ENCODE peak calls at places on chromosomes 13 and 19, in four cellular contexts. H, R, O and M are unnamed samples.

GRCh38 chr13:95641291-95641811 is 3.2 kb downstream of the DZIP1 start:
- DNase-seq in H (no peak), R (no peak), O (no peak), M (no peak)

GRCh38 chr19:19471682-19472081 is 43.7 kb downstream of the TSSK6 start:
- DNase-seq in H (no peak), R (no peak), O (no peak), M (no peak)

GRCh38 chr13:43054803-43055802 is 31.7 kb downstream of the DNAJC15 start:
- DNase-seq in H (no peak), R (no peak), O (no peak), M (peak; percentile 75)

GRCh38 chr13:92734545-92734944 is 492.1 kb upstream of the GPC6 start:
- DNase-seq in H (no peak), R (no peak), O (no peak), M (no peak)

GRCh38 chr19:16590876-16591802 is 18.9 kb upstream of the SLC35E1 start:
- DNase-seq in H (no peak), R (no peak), O (no peak), M (no peak)

GRCh38 chr19:17103177-17103576 is 27.6 kb downstream of the MYO9B start:
- DNase-seq in H (peak; percentile 68), R (peak; percentile 56), O (peak; percentile 49), M (peak; percentile 56)

GRCh38 chr19:35828694-35829301 is 16.2 kb upstream of the PRODH2 start:
- DNase-seq in H (no peak), R (no peak), O (peak; percentile 67), M (peak; percentile 66)

GRCh38 chr19:13526552-13526951 is 20.3 kb upstream of the CACNA1A start:
- DNase-seq in H (no peak), R (peak; percentile 56), O (peak; percentile 33), M (no peak)

GRCh38 chr13:109870281-109871017 is 84.1 kb upstream of the IRS2 start:
- DNase-seq in H (no peak), R (no peak), O (no peak), M (no peak)

GRCh38 chr13:40777166-40777956 is 6.4 kb upstream of the MRPS31 start:
- DNase-seq in H (peak; percentile 60), R (no peak), O (peak; percentile 59), M (peak; percentile 71)

GRCh38 chr19:40080289-40080688 is 10.5 kb downstream of the ZNF780A start:
- DNase-seq in H (no peak), R (no peak), O (no peak), M (no peak)
- TF ChIP-seq GABPA in H (no peak), R (no peak), O (no peak), M (no peak)

GRCh38 chr13:45674908-45675307 is 27.2 kb upstream of the CBY2 start:
- DNase-seq in H (peak; percentile 24), R (no peak), O (no peak), M (no peak)
- TF ChIP-seq GABPA in H (no peak), R (no peak), O (no peak), M (no peak)

GRCh38 chr13:32139251-32139650 is 107.7 kb downstream of the FRY start:
- DNase-seq in H (no peak), R (no peak), O (no peak), M (peak; percentile 63)

GRCh38 chr13:32140109-32140508 is 108.5 kb downstream of the FRY start:
- DNase-seq in H (no peak), R (no peak), O (no peak), M (peak; percentile 64)

GRCh38 chr13:32141462-32141861 is 109.9 kb downstream of the FRY start:
- DNase-seq in H (no peak), R (no peak), O (no peak), M (no peak)

GRCh38 chr13:32142115-32142514 is 110.5 kb downstream of the FRY start:
- DNase-seq in H (no peak), R (no peak), O (no peak), M (no peak)

DNA sequence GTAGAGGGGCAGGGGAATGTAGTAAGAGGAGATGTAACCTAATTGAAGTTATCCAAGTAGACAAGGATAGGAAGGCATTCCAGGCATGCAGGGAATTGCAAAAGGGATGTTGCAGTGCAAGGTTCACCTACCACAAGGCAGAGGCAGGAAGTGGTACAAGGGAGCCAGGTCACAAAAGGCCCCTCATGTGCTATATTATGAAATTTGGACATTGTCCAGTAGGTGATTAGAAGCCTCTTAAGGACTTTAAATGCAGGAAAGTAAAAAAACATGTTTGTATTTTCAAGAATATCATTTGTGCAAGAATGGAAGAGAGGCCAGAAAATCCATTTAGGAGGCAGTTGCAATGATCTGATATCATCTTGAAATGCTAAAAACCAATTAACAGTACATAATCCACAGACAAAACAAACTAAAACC is 111.4 kb downstream of the FRY start:
- DNase-seq in H (peak; percentile 18), R (peak; percentile 34), O (no peak), M (peak; percentile 98)
- TF ChIP-seq GABPA in H (no peak), R (no peak), O (no peak), M (peak; percentile 78)

GRCh38 chr13:35716644-35717170 is 240.2 kb upstream of the MAB21L1 start:
- DNase-seq in H (no peak), R (no peak), O (no peak), M (no peak)

GRCh38 chr13:35720690-35721554 is 244.4 kb upstream of the MAB21L1 start:
- DNase-seq in H (peak; percentile 89), R (peak; percentile 60), O (peak; percentile 61), M (peak; percentile 31)

GRCh38 chr13:35720290-35720689 is 243.8 kb upstream of the MAB21L1 start:
- DNase-seq in H (no peak), R (no peak), O (no peak), M (no peak)

GRCh38 chr13:35716186-35716585 is 239.7 kb upstream of the MAB21L1 start:
- DNase-seq in H (no peak), R (no peak), O (no peak), M (no peak)

GRCh38 chr13:35718084-35718483 is 241.6 kb upstream of the MAB21L1 start:
- DNase-seq in H (no peak), R (no peak), O (no peak), M (no peak)
- TF ChIP-seq GABPA in H (no peak), R (no peak), O (no peak), M (no peak)